ENCODE peak calls at places on chromosome 17, in nine cellular contexts. K is heart left ventricle, Z is HFFc6, Q is RWPE1, G is AG04450, C is H9, O is AG10803, X is WTC11, H is ovary. B is an unnamed sample.

GRCh38 chr17:37312137-37312923 is 63.5 kb upstream of the C17orf78 start:
- DNase-seq in K (no peak), Z (no peak), Q (no peak), G (no peak), C (no peak), O (peak; percentile 24), X (no peak), H (no peak), B (no peak)

GRCh38 chr17:81048827-81049371 is 13.9 kb downstream of the BAIAP2 start:
- DNase-seq in K (no peak), Z (no peak), Q (no peak), G (no peak), C (no peak), O (no peak), X (no peak), H (no peak), B (no peak)

GRCh38 chr17:48894886-48895285 is 2.3 kb downstream of the ATP5MC1 start:
- DNase-seq in K (no peak), Z (no peak), Q (no peak), G (no peak), C (no peak), O (no peak), X (no peak), H (no peak), B (no peak)

GRCh38 chr17:5405400-5405799 is 14.1 kb downstream of the NUP88 start:
- DNase-seq in K (no peak), Z (no peak), Q (no peak), G (no peak), C (no peak), O (no peak), X (no peak), H (no peak), B (no peak)

GRCh38 chr17:77445908-77446535 is 305.3 kb downstream of the SEC14L1 start:
- DNase-seq in K (peak; percentile 74), Z (no peak), Q (no peak), G (no peak), C (no peak), O (no peak), X (no peak), H (no peak), B (peak; percentile 83)

GRCh38 chr17:55717898-55718735 is 4.5 kb downstream of the TMEM100 start:
- DNase-seq in K (peak; percentile 83), Z (peak; percentile 52), Q (peak; percentile 24), G (peak; percentile 48), C (peak; percentile 82), O (peak; percentile 72), X (peak; percentile 82), H (peak; percentile 74), B (peak; percentile 93)

GRCh38 chr17:18025596-18026407 is 13.2 kb downstream of the ATPAF2 start:
- DNase-seq in K (no peak), Z (peak; percentile 77), Q (peak; percentile 60), G (no peak), C (no peak), O (peak; percentile 66), X (no peak), H (no peak), B (peak; percentile 24)

GRCh38 chr17:81481011-81481799 is 31.4 kb downstream of the ACTG1 start:
- DNase-seq in K (peak; percentile 88), Z (no peak), Q (peak; percentile 88), G (no peak), C (peak; percentile 76), O (peak; percentile 45), X (peak; percentile 74), H (peak; percentile 83), B (peak; percentile 83)

GRCh38 chr17:56629450-56630187 is 36.1 kb downstream of the NOG start:
- DNase-seq in K (no peak), Z (peak; percentile 67), Q (peak; percentile 33), G (peak; percentile 7), C (peak; percentile 83), O (peak; percentile 42), X (peak; percentile 62), H (no peak), B (no peak)

GRCh38 chr17:53516643-53517042 is 306.1 kb upstream of the KIF2B start:
- DNase-seq in K (no peak), Z (no peak), Q (no peak), G (no peak), C (no peak), O (no peak), X (no peak), H (no peak), B (no peak)

GRCh38 chr17:34378664-34379101 is 15.7 kb upstream of the CCL1 start:
- DNase-seq in K (peak; percentile 44), Z (no peak), Q (no peak), G (no peak), C (no peak), O (no peak), X (no peak), H (no peak), B (no peak)

GRCh38 chr17:59620518-59621259 is 994 bp downstream of the CLTC start:
- DNase-seq in K (peak; percentile 52), Z (peak; percentile 24), Q (peak; percentile 54), G (no peak), C (peak; percentile 53), O (peak; percentile 23), X (peak; percentile 18), H (peak; percentile 36), B (peak; percentile 66)

GRCh38 chr17:57135748-57136342 is 50.8 kb downstream of the AKAP1 start:
- DNase-seq in K (no peak), Z (no peak), Q (no peak), G (no peak), C (no peak), O (no peak), X (no peak), H (no peak), B (no peak)

GRCh38 chr17:19991252-19991885 is 13.7 kb upstream of the AKAP10 start:
- DNase-seq in K (no peak), Z (no peak), Q (no peak), G (no peak), C (no peak), O (no peak), X (no peak), H (no peak), B (no peak)

DNA sequence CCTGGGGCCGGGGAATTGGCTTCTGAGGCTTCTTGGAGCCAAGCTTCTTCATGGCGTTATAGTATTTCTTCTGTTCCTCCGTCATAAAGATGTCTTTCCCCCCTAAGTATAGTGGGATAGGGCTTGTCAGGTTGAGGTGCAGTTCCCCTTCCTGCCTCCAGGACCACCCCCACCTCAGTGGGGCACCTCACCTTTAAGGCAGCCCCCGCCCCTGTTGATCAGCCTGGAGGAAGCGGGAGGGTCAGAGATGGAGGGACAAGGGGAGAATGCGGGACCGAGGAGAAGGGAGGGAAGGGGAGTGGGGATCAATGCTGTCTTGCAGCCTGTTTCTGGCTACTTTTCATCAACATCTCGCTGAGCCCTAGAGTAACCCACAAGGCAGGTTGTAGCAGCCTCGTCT is 11.6 kb upstream of the CD79B start:
- DNase-seq in K (no peak), Z (no peak), Q (no peak), G (no peak), C (no peak), O (no peak), X (no peak), H (no peak), B (no peak)
- TF ChIP-seq CTCF in K (no peak), Z (peak; percentile 45), Q (no peak), G (peak; percentile 22), C (peak; percentile 42), O (peak; percentile 5), X (peak; percentile 39), H (no peak), B (no peak)

GRCh38 chr17:47727704-47728036 is 5.4 kb upstream of the TBX21 start:
- DNase-seq in K (no peak), Z (no peak), Q (no peak), G (no peak), C (no peak), O (no peak), X (no peak), H (no peak), B (no peak)

GRCh38 chr17:47725446-47726109 is 7.5 kb upstream of the TBX21 start:
- DNase-seq in K (no peak), Z (no peak), Q (no peak), G (no peak), C (no peak), O (no peak), X (no peak), H (no peak), B (no peak)

GRCh38 chr17:47724705-47725104 is 8.3 kb upstream of the TBX21 start:
- DNase-seq in K (no peak), Z (no peak), Q (no peak), G (no peak), C (no peak), O (no peak), X (no peak), H (no peak), B (no peak)

GRCh38 chr17:47728214-47728877 is 4.7 kb upstream of the TBX21 start:
- DNase-seq in K (no peak), Z (no peak), Q (no peak), G (no peak), C (no peak), O (no peak), X (no peak), H (no peak), B (no peak)

GRCh38 chr17:47726796-47727703 is 6.0 kb upstream of the TBX21 start:
- DNase-seq in K (no peak), Z (no peak), Q (no peak), G (no peak), C (no peak), O (no peak), X (no peak), H (no peak), B (no peak)
- TF ChIP-seq CTCF in K (no peak), Z (no peak), Q (no peak), G (no peak), C (no peak), O (no peak), X (no peak), H (no peak), B (no peak)

DNA sequence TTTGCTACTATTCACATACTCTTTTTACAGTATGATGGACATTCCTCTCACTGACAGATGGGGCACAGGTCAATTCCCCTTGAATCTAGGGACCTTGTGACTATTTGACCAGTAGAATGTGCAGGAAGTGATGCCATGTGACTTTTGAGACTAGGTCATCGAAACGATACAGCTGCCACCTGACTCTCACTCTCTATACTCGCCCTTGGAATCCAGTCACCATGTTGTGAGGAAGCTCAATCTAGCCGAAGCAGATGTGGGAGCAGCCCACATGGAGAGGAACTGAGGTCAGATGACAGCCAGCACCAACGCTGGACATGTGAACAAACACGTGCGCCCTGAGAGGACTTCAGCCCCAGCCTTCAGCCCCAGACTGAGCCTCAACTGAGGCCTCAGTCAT is 148.2 kb upstream of the CDC42EP4 start:
- DNase-seq in K (no peak), Z (no peak), Q (no peak), G (no peak), C (no peak), O (no peak), X (no peak), H (no peak), B (no peak)
- TF ChIP-seq CTCF in K (no peak), Z (no peak), Q (no peak), G (no peak), C (no peak), O (no peak), X (no peak), H (no peak), B (no peak)

DNA sequence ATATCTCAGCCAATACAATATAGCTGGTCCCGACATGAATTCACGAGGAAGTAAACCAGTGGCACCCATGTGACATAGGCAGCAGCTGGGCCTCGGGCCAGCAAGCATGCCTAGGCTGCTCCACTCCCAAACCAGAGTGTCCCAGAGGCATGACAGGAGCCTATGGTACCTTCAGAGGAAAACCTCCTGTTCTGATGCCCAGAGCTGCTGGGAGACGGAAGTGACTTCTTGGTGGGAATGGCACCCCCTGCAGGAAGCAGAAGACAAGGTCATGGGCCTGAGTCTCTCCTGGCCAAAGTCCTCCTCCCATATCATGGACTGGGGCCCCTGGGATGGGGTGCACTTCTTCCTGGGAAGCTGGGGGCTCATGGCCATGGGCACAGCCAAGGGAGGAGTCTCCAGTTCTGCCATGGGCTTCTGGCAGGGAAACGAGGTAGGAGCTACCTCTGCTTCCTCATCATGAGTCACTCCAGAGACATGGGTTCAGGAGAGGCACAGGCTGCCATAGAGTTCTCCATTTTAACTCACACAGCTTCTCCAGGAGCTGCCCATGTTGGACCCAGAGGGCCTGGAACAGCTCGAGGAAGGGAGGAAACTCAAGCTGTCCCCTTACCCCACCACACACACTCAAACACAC is 13.4 kb downstream of the FBF1 start:
- DNase-seq in K (no peak), Z (no peak), Q (peak; percentile 10), G (no peak), C (peak; percentile 80), O (peak; percentile 13), X (peak; percentile 63), H (no peak), B (no peak)
- TF ChIP-seq CTCF in K (peak; percentile 41), Z (peak; percentile 65), Q (no peak), G (peak; percentile 23), C (peak; percentile 77), O (peak; percentile 29), X (peak; percentile 47), H (no peak), B (no peak)